ENCODE peak calls at places on chromosomes 3 and 15, in seven cellular contexts. R is nephron progenitor cell, W is HFFc6, G is glutamatergic neuron, N is foreskin keratinocyte, Z is AG04449, E is OCI-LY7. C is an unnamed sample.

GRCh38 chr3:46365737-46366524 is 4.8 kb upstream of the CCR5 start:
- DNase-seq in R (no peak), W (no peak), G (no peak), N (peak; percentile 48), Z (no peak), E (no peak), C (no peak)

GRCh38 chr3:124780356-124780755 is 50.1 kb downstream of the UMPS start:
- DNase-seq in R (no peak), W (peak; percentile 83), G (no peak), N (no peak), Z (no peak), E (no peak), C (no peak)

GRCh38 chr3:152497457-152497856 is 228.7 kb downstream of the MBNL1 start:
- DNase-seq in R (no peak), W (no peak), G (no peak), N (no peak), Z (no peak), E (no peak), C (no peak)

GRCh38 chr15:65184944-65185717 is at the start of gene CLPX:
- DNase-seq in R (peak; percentile 82), W (peak; percentile 77), G (peak; percentile 84), N (peak; percentile 79), Z (peak; percentile 41), E (peak; percentile 92), C (peak; percentile 94)

GRCh38 chr3:139301654-139302053 is 42.2 kb upstream of the MRPS22 start:
- DNase-seq in R (no peak), W (peak; percentile 31), G (no peak), N (no peak), Z (no peak), E (no peak), C (no peak)

GRCh38 chr3:13189639-13190375 is 116.6 kb upstream of the IQSEC1 start:
- DNase-seq in R (peak; percentile 43), W (peak; percentile 66), G (no peak), N (peak; percentile 4), Z (no peak), E (peak; percentile 20), C (no peak)

GRCh38 chr3:32891365-32891764 is 60.1 kb upstream of the CCR4 start:
- DNase-seq in R (no peak), W (no peak), G (no peak), N (no peak), Z (no peak), E (no peak), C (no peak)

GRCh38 chr15:95174880-95175279 is 943.5 kb downstream of the MCTP2 start:
- DNase-seq in R (no peak), W (no peak), G (no peak), N (no peak), Z (no peak), E (no peak), C (no peak)

GRCh38 chr3:25471081-25471768 is 43.2 kb downstream of the RARB start:
- DNase-seq in R (no peak), W (no peak), G (no peak), N (no peak), Z (no peak), E (no peak), C (no peak)

GRCh38 chr3:149384911-149385321 is 7.5 kb upstream of the TM4SF1 start:
- DNase-seq in R (no peak), W (peak; percentile 77), G (no peak), N (no peak), Z (no peak), E (no peak), C (no peak)

GRCh38 chr15:39736646-39737550 is 45.7 kb downstream of the FSIP1 start:
- DNase-seq in R (no peak), W (no peak), G (peak; percentile 14), N (no peak), Z (no peak), E (no peak), C (no peak)

GRCh38 chr3:141012571-141012970 is 38.6 kb upstream of the SPSB4 start:
- DNase-seq in R (no peak), W (no peak), G (no peak), N (no peak), Z (no peak), E (no peak), C (no peak)

GRCh38 chr3:171157286-171157685 is 130.8 kb upstream of the SLC2A2 start:
- DNase-seq in R (peak; percentile 25), W (no peak), G (no peak), N (no peak), Z (no peak), E (no peak), C (no peak)

GRCh38 chr3:125077864-125078263 is 22.1 kb upstream of the HEG1 start:
- DNase-seq in R (no peak), W (no peak), G (no peak), N (no peak), Z (no peak), E (peak; percentile 44), C (no peak)

GRCh38 chr15:24862726-24863521 is 91.9 kb upstream of the SNRPN start:
- DNase-seq in R (no peak), W (no peak), G (peak; percentile 35), N (no peak), Z (no peak), E (no peak), C (no peak)

GRCh38 chr3:134869153-134869726 is 74.2 kb downstream of the EPHB1 start:
- DNase-seq in R (no peak), W (no peak), G (no peak), N (no peak), Z (no peak), E (no peak), C (no peak)

GRCh38 chr3:151404316-151404715 is 19.8 kb upstream of the P2RY12 start:
- DNase-seq in R (no peak), W (peak; percentile 47), G (no peak), N (no peak), Z (no peak), E (no peak), C (no peak)

GRCh38 chr3:17176757-17177156 is 292.0 kb downstream of the PLCL2 start:
- DNase-seq in R (no peak), W (no peak), G (no peak), N (no peak), Z (no peak), E (no peak), C (no peak)
- TF ChIP-seq CTCF in R (no peak), W (peak; percentile 21), G (no peak), N (peak; percentile 9), Z (no peak), E (peak; percentile 66), C (no peak)

DNA sequence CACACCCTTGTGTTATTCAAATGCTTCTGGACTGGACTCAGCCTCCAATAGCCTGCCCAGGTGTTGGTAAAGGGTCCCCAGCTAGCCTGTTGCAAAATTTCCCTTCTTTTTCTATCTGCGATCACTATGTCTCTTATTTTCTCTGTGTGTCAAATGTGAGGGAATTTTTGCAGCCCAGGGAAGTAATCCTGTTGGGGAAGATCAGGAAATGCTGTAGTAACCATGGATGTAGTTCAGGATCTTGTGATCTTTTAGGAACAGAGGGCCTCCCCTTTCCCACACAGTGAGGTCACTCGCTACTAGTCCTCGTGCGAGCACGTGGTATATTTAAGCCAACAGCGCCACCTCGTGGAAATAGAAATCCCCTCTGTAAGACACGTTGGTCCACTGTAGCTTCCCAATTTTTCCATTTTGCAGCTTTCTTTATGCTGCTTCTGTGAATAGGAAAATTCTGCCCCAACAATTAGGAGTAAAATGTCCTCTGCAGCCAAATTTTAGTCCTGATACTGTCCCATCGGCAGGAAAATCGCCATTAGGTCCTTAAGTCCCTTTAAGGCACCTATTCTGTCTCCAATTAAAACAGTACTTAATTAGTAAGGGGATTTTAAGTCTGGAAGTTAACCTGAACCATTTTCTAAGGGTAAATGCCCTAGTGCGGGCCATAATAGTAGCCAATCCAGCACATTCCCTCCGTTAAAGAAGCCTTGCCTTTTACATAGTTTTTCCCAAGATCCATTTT is 4.0 kb upstream of the SMCO1 start:
- DNase-seq in R (peak; percentile 40), W (peak; percentile 45), G (peak; percentile 30), N (no peak), Z (no peak), E (peak; percentile 83), C (no peak)
- TF ChIP-seq CTCF in R (peak; percentile 24), W (peak; percentile 90), G (peak; percentile 23), N (peak; percentile 76), Z (peak; percentile 31), E (peak; percentile 91), C (peak; percentile 32)

DNA sequence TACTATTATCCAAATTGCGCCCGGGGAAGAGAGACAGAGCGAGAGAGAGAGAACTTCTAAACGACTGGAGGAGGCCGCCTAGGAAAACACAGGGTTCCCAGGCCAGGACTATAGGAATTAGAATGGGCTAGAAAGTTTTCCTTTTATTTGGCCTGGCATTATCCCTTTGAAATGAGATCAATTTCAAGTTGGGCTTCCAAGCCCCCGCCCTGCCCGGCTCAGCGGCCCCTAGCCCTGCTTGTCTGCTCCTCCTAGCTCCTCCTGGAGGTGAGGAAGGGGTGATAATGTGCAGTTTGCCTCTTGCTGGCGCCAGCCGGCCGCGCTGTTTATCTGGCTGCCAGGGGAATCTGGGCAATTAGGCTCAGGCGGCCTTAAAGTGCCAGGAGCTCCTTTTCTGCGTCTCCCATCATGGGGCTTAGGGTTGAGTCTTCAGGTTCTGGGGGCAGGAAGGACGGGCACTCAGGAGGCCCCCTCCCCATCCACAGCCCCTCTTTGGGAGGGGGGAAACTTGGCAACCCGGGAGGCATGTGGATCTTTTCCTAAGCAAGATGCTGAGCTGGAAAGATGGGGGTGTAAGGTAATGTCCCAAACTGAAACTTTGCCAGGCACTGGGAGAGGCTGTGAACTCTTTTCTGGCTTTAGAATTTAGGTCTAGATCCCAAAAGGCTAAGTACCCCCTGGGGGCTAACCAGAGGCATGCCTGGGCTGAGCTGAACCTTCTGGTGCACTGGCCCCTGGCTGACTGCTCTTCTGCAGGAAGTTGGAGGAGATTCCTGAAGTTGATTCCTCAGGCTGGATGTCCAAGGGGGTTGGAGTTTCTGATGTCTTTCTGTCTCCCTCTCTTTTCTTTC is 5.5 kb downstream of the SMAD6 start:
- DNase-seq in R (peak; percentile 79), W (peak; percentile 25), G (peak; percentile 61), N (no peak), Z (no peak), E (no peak), C (no peak)
- TF ChIP-seq CTCF in R (peak; percentile 18), W (peak; percentile 45), G (no peak), N (peak; percentile 30), Z (peak; percentile 49), E (no peak), C (no peak)

GRCh38 chr3:40190056-40190455 is 119.5 kb upstream of the EIF1B start:
- DNase-seq in R (no peak), W (no peak), G (no peak), N (no peak), Z (no peak), E (no peak), C (no peak)

GRCh38 chr3:40191850-40192448 is 117.6 kb upstream of the EIF1B start:
- DNase-seq in R (peak; percentile 75), W (peak; percentile 50), G (peak; percentile 78), N (no peak), Z (no peak), E (peak; percentile 54), C (peak; percentile 73)

GRCh38 chr3:40189118-40189517 is 120.4 kb upstream of the EIF1B start:
- DNase-seq in R (no peak), W (no peak), G (no peak), N (no peak), Z (no peak), E (no peak), C (no peak)

GRCh38 chr3:40191251-40191650 is 118.3 kb upstream of the EIF1B start:
- DNase-seq in R (no peak), W (no peak), G (no peak), N (no peak), Z (no peak), E (no peak), C (no peak)

DNA sequence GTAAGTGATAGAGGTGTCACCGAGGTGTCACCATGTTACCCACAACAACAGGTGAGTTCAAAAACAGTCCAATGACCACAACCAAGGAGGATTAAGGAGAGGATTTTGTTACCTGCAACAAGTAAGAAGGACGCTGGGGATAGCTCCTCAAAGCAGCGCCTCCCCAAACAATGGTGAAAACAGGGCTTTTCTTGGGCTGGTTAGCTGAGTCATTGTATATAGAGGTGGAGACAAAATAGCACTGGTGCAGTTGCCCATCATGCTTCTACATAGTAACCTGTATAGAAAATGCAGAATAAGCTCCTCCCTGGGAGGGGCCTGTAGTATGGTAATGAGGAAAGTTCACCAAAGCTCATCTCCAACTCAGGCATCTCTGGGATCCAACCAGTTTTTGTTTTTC is 116.9 kb upstream of the EIF1B start:
- DNase-seq in R (no peak), W (no peak), G (no peak), N (no peak), Z (no peak), E (no peak), C (no peak)
- TF ChIP-seq CTCF in R (no peak), W (no peak), G (no peak), N (no peak), Z (no peak), E (no peak), C (no peak)

C was measured in GM10248.